ENCODE peak calls at places on chromosomes 7 and 10, in six cellular contexts. A, X, O, K, I and M are unnamed samples.

GRCh38 chr7:139613971-139614411 is 90.5 kb downstream of the CLEC2L start:
- DNase-seq in I (no peak), O (no peak), K (no peak), A (peak), X (no peak), M (no peak)

GRCh38 chr10:101287183-101287830 is 58.0 kb upstream of the LBX1 start:
- DNase-seq in O (no peak), I (no peak), X (no peak), K (no peak), A (no peak), M (no peak)

GRCh38 chr7:116524609-116525297 is at the start of gene CAV1:
- DNase-seq in X (peak), I (no peak), A (peak), O (no peak), K (peak), M (no peak)

GRCh38 chr7:139561-140243 is 52.7 kb upstream of the FAM20C start:
- DNase-seq in O (no peak), K (no peak), A (no peak), X (no peak), I (no peak), M (no peak)

GRCh38 chr7:128192497-128193142 is 48.5 kb upstream of the LEP start:
- DNase-seq in O (no peak), X (no peak), I (no peak), K (no peak), A (no peak), M (no peak)

GRCh38 chr10:6473901-6474370 is 106.1 kb downstream of the PRKCQ start:
- DNase-seq in A (no peak), K (peak), X (no peak), I (peak), O (no peak), M (no peak)

GRCh38 chr10:84340187-84340586 is 11.8 kb downstream of the CCSER2 start:
- DNase-seq in O (no peak), I (no peak), X (no peak), A (no peak), K (no peak), M (no peak)

GRCh38 chr7:49294611-49295010 is 370.3 kb downstream of the CDC14C start:
- DNase-seq in A (no peak), I (no peak), O (no peak), X (no peak), K (no peak), M (no peak)

GRCh38 chr7:128103498-128104108 is 72.4 kb upstream of the LRRC4 start:
- DNase-seq in K (no peak), O (peak), X (peak), A (no peak), I (no peak), M (no peak)

GRCh38 chr7:151082151-151083070 is 882 bp downstream of the TMUB1 start:
- DNase-seq in O (no peak), I (no peak), K (peak), X (no peak), A (no peak), M (no peak)

GRCh38 chr10:103758294-103758681 is 97.1 kb downstream of the SH3PXD2A start:
- DNase-seq in A (no peak), K (no peak), I (no peak), X (no peak), O (peak), M (no peak)

GRCh38 chr10:120428754-120429153 is 28.3 kb upstream of the PLPP4 start:
- DNase-seq in O (no peak), K (no peak), A (no peak), X (peak), I (no peak), M (no peak)

GRCh38 chr7:8251195-8251594 is 10.8 kb downstream of the ICA1 start:
- DNase-seq in K (no peak), O (no peak), X (no peak), A (no peak), I (no peak), M (no peak)

GRCh38 chr7:1811850-1812692 is 142.0 kb downstream of the ELFN1 start:
- DNase-seq in A (no peak), K (no peak), O (peak), I (no peak), X (peak), M (peak)

GRCh38 chr7:47591655-47592572 is 10.0 kb upstream of the TNS3 start:
- DNase-seq in K (no peak), A (no peak), X (no peak), I (no peak), O (peak), M (no peak)

GRCh38 chr10:33746878-33747277 is 412.4 kb upstream of the NRP1 start:
- DNase-seq in A (no peak), O (no peak), X (no peak), I (no peak), K (no peak), M (no peak)

GRCh38 chr7:74289660-74290589 is 718 bp downstream of the CLIP2 start:
- DNase-seq in X (peak), O (no peak), I (no peak), A (no peak), K (no peak), M (no peak)

GRCh38 chr7:22885824-22886255 is 63.2 kb upstream of the TOMM7 start:
- DNase-seq in K (peak), O (no peak), X (no peak), I (peak), A (no peak), M (peak)

GRCh38 chr10:4812952-4813351 is 13.1 kb upstream of the AKR1E2 start:
- DNase-seq in X (no peak), A (no peak), K (peak), I (no peak), O (peak), M (no peak)

GRCh38 chr10:36817898-36818297 is 307.5 kb upstream of the ANKRD30A start:
- DNase-seq in O (no peak), K (peak), X (no peak), I (no peak), A (no peak), M (no peak)

GRCh38 chr7:100745184-100745583 is 11.8 kb downstream of the ZAN start:
- DNase-seq in O (no peak), X (peak), A (no peak), K (peak), I (no peak), M (no peak)

GRCh38 chr10:33570495-33570894 is 236.0 kb upstream of the NRP1 start:
- DNase-seq in X (no peak), A (no peak), O (no peak), I (no peak), K (no peak), M (peak)

GRCh38 chr7:45221896-45222604 is 64.5 kb downstream of the RAMP3 start:
- DNase-seq in O (no peak), X (no peak), A (no peak), K (no peak), I (no peak), M (no peak)

GRCh38 chr7:132575987-132576722 is at the start of gene PLXNA4:
- DNase-seq in A (no peak), O (no peak), I (no peak), X (peak), K (no peak), M (no peak)

DNA sequence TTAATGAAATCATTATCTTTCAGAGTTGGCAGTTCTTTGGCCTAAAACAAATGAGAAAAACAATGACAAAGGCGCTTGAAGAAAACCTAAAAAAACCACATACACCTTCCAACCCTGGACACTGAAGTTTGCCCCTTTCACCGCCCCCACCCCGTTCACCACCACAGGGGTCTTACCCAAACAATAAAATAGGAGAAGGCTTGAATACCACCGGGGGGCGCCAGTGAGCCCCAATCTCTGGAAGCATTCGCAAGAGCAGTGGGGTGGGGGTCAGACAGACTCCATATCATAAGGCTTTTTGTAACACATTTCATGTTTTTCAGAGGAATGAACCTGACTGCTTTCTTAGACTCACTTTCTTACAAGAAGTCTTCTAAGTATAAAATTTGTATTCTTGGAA is 163.6 kb downstream of the PIP4K2A start:
- DNase-seq in X (peak), O (peak), I (no peak), K (peak), A (peak), M (peak)
- TF ChIP-seq GABPA in X (no peak), O (no peak), I (no peak), K (no peak), A (no peak), M (no peak)

GRCh38 chr7:27099224-27099838 is 3.2 kb downstream of the HOXA2 start:
- DNase-seq in O (no peak), X (no peak), K (no peak), I (no peak), A (no peak), M (no peak)
- H3K4me3 ChIP-seq in O (no peak), X (no peak), K (no peak), I (no peak), A (no peak), M (no peak)

DNA sequence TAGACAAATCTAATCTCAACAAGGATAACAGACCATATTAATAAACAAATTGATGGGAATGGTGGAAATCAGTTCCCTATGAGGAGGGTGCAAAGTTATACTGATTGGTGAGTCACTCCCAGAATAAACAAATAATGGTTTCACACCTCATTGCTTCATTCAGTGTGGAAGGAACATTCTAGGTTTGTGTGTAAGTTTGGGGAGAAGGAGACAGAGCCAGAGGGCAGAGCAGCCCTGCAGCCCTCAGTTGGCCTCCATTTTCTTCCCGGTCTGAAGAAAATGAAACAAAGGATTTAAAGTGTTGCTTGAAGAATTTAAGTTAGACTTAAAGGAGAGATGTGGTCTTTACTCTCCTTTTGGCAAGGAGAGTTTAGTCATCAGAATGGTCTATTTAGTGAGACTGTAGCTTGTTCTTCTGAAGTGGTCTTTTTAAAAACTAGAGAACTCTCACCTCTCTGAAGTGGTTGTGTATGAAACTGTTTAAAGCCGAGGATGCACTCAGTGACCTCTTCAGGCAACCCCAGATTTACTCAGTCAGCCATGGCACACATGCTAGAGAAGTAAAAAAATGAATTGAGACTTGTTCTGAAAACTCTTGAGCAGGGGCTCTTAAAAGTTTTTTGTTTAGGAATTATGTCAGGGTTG is 27.2 kb downstream of the IKZF1 start:
- DNase-seq in O (no peak), A (no peak), X (no peak), K (no peak), I (peak), M (no peak)
- TF ChIP-seq GABPA in O (no peak), A (no peak), X (no peak), K (no peak), I (peak), M (no peak)

DNA sequence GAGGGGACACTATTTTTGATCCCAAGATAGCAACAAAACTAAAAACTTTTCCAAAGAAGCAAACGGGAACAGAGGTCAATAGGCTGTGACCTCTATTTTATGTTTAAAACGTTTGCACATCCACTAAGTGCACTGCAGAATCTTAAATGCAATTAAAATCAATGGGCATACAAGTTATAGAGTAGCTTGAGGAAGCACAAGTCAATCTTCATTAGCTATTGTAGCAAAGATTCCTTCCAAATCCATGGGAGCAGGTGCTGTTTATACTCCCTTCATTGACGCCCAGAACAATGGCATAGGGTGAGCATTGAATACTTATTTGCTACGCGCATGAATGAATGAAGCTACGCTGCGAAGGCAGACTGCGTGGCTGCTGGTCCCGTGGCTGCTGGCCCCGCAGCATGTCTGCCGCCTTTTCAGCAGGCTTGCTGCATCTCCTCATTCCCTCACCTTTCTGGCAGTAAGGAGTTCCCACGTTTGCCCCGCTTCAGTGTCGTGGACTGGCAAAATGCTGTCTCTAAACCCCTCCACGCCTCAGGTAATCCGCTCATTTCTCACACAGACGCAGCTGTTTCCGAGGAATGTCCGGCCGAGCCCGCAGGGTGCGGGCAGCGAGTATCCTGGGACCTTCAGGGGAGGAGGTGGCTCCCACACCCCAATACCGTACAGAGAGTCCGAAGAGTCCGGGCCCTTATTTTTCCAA is 754 bp upstream of the PHYHIPL start:
- DNase-seq in K (no peak), X (no peak), O (peak), A (no peak), I (no peak), M (no peak)
- H3K4me3 ChIP-seq in K (no peak), X (peak), O (peak), A (peak), I (no peak), M (no peak)

DNA sequence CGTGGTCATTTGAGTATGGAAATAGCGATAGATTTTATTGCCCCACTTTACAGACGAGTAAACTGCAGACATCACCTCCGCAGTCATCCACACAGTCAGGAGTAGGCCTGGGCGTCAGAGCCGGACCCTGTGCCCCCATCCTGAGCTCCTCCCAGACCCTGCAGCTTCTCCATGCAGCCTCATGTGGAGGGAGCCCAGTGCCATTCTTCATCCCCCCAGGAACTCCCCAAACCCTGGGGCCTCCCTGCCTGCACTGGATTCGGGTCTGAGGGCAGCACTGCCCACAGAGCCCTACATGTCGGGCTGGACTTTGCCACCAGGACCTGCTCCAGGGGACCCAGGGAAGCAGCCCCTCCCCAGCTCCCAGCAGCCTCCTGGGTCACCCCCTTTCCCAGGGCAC is 100.8 kb downstream of the MKI67 start:
- DNase-seq in K (no peak), X (no peak), O (no peak), A (no peak), I (no peak), M (no peak)
- TF ChIP-seq GABPA in K (no peak), X (no peak), O (no peak), A (no peak), I (no peak), M (no peak)

DNA sequence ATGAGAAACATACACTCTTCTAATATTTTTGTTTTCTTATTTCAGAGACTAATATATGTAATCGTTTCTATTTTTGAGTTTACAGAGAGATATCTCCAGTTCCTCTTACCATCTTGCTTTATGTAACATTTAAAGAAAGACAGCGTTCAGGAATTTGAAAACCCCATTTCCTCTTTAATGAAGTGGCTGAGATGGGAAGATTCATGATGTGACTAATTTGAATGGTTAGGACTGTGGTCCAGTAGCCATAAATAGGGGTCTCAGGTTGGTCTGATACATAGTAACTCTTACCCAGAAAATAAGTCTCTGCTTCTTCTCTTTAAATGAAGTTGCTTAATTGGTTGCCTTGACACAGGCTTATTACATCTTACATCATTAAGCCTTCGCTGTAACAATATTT is 6.9 kb downstream of the KMT2E start:
- DNase-seq in O (no peak), X (no peak), I (no peak), K (no peak), A (no peak), M (no peak)
- H3K4me3 ChIP-seq in O (no peak), X (no peak), I (peak), K (no peak), A (no peak), M (no peak)

GRCh38 chr7:40915061-40915460 is 780.3 kb downstream of the SUGCT start:
- DNase-seq in O (no peak), K (no peak), I (no peak), X (no peak), A (no peak), M (no peak)
- TF ChIP-seq GABPA in O (no peak), K (no peak), I (no peak), X (no peak), A (no peak), M (no peak)